ENCODE peak calls at places on chromosomes 12 and 14, in seven cellular contexts. H is gastrocnemius medialis, T is coronary artery, G is adrenal gland, L is Calu3, I is neural progenitor cell, Q is IMR-90. J is an unnamed sample.
A peak's percentile ranks its signal among the peaks of the same experiment; 100 is the strongest.

GRCh38 chr12:119804011-119804641 is 73.0 kb downstream of the CIT start:
- DNase-seq in H (peak; percentile 40), T (peak; percentile 73), G (peak; percentile 79), L (peak; percentile 76), I (peak; percentile 90), Q (peak; percentile 78), J (peak; percentile 72)

GRCh38 chr14:101418601-101419000 is 142.7 kb upstream of the DIO3 start:
- DNase-seq in H (no peak), T (no peak), G (no peak), L (no peak), I (no peak), Q (no peak), J (no peak)

GRCh38 chr14:23537351-23538048 is 14.1 kb downstream of the ZFHX2 start:
- DNase-seq in H (no peak), T (no peak), G (no peak), L (no peak), I (peak; percentile 63), Q (peak; percentile 30), J (no peak)

GRCh38 chr12:1289371-1290155 is 298.5 kb downstream of the ERC1 start:
- DNase-seq in H (no peak), T (no peak), G (no peak), L (no peak), I (no peak), Q (no peak), J (no peak)

GRCh38 chr12:12505544-12506501 is 56.8 kb downstream of the DUSP16 start:
- DNase-seq in H (no peak), T (no peak), G (peak; percentile 37), L (no peak), I (no peak), Q (peak; percentile 65), J (no peak)

GRCh38 chr12:24045816-24046257 is 96.4 kb upstream of the SOX5 start:
- DNase-seq in H (no peak), T (no peak), G (no peak), L (no peak), I (no peak), Q (peak; percentile 47), J (no peak)

GRCh38 chr12:111775205-111776193 is 8.8 kb downstream of the ALDH2 start:
- DNase-seq in H (peak; percentile 80), T (peak; percentile 86), G (peak; percentile 72), L (peak; percentile 76), I (no peak), Q (peak; percentile 93), J (peak; percentile 26)

GRCh38 chr12:3304436-3305135 is 186.4 kb upstream of the PRMT8 start:
- DNase-seq in H (no peak), T (no peak), G (no peak), L (peak; percentile 64), I (no peak), Q (peak; percentile 85), J (peak; percentile 47)

GRCh38 chr12:32134144-32134888 is 27.7 kb downstream of the BICD1 start:
- DNase-seq in H (no peak), T (no peak), G (no peak), L (peak; percentile 19), I (no peak), Q (peak; percentile 83), J (no peak)

GRCh38 chr14:33774161-33774560 is 176.7 kb downstream of the EGLN3 start:
- DNase-seq in H (no peak), T (no peak), G (no peak), L (no peak), I (no peak), Q (no peak), J (no peak)

GRCh38 chr12:46364300-46364696 is 8.3 kb downstream of the SLC38A2 start:
- DNase-seq in H (no peak), T (no peak), G (no peak), L (no peak), I (no peak), Q (no peak), J (no peak)

GRCh38 chr12:124599074-124599999 is 31.9 kb upstream of the NCOR2 start:
- DNase-seq in H (no peak), T (no peak), G (no peak), L (peak; percentile 44), I (no peak), Q (peak; percentile 45), J (no peak)
- TF ChIP-seq CTCF in H (no peak), T (no peak), G (no peak), L (no peak), I (no peak), Q (no peak), J (no peak)

GRCh38 chr14:93114068-93114710 is 1.5 kb downstream of the ITPK1 start:
- DNase-seq in H (no peak), T (no peak), G (peak; percentile 29), L (no peak), I (peak; percentile 26), Q (no peak), J (no peak)

GRCh38 chr14:93114713-93115068 is 1.0 kb downstream of the ITPK1 start:
- DNase-seq in H (peak; percentile 16), T (no peak), G (peak; percentile 44), L (no peak), I (peak; percentile 42), Q (no peak), J (peak; percentile 35)

GRCh38 chr14:93115069-93115919 is 431 bp downstream of the ITPK1 start:
- DNase-seq in H (peak; percentile 71), T (peak; percentile 91), G (peak; percentile 88), L (peak; percentile 92), I (peak; percentile 93), Q (peak; percentile 78), J (peak; percentile 87)

GRCh38 chr14:93116676-93117200 is 1.0 kb upstream of the ITPK1 start:
- DNase-seq in H (no peak), T (no peak), G (peak; percentile 34), L (no peak), I (no peak), Q (no peak), J (no peak)

GRCh38 chr14:93115920-93116675 is at the start of gene ITPK1:
- DNase-seq in H (no peak), T (no peak), G (peak; percentile 61), L (peak; percentile 59), I (peak; percentile 92), Q (peak; percentile 41), J (peak; percentile 67)
- TF ChIP-seq CTCF in H (peak; percentile 54), T (no peak), G (peak; percentile 44), L (no peak), I (peak; percentile 48), Q (peak; percentile 61), J (no peak)

GRCh38 chr12:43776498-43776897 is 17.7 kb downstream of the IRAK4 start:
- DNase-seq in H (no peak), T (no peak), G (no peak), L (no peak), I (peak; percentile 36), Q (peak; percentile 45), J (no peak)
- TF ChIP-seq CTCF in H (no peak), T (no peak), G (peak; percentile 23), L (no peak), I (peak; percentile 59), Q (peak; percentile 46), J (peak; percentile 42)

DNA sequence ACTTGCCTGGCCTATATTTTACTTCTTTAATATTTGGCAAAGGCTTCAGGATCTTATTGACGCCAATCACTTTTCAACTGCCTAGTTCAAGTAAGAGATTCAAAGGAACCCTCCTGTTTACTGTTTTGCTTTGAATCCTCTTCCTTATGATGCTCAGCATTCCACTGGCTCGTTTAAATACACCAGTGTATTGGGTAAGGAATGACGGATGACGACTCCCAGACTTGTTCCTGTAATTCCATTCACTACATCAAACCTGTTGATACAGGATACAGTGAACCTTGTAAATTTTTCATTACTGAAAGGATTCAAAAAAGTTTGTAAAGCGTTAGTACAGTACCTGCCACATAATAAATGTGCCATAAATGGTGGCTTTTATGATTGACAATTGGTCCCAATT is 1.7 kb upstream of the SYCP3 start:
- DNase-seq in H (no peak), T (no peak), G (no peak), L (no peak), I (no peak), Q (no peak), J (no peak)
- TF ChIP-seq CTCF in H (no peak), T (no peak), G (no peak), L (no peak), I (no peak), Q (no peak), J (no peak)

GRCh38 chr12:127363392-127363791 is 903.6 kb upstream of the TMEM132C start:
- DNase-seq in H (no peak), T (no peak), G (no peak), L (no peak), I (peak; percentile 61), Q (no peak), J (no peak)
- TF ChIP-seq CTCF in H (no peak), T (no peak), G (no peak), L (no peak), I (peak; percentile 64), Q (peak; percentile 25), J (peak; percentile 31)

DNA sequence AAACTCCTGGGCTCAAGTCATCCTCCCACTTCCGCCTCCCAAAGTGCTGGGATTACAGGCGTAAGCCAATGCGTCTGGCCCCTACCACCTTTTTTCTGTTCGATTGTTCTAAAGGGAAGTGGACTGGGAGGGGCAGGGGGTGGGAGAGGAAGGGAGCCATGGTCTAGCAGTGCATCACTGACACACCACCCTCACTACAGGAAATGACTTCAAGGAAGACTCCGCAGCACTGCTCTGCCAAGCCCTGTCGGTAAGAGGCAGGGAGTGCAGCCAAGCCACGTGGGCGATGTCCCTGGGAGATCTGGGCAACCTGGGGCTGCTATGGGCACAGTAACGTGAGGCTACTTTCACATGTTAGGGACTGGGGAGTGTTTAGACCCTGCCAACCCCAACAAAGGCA is 18.0 kb downstream of the LRRC74A start:
- DNase-seq in H (no peak), T (no peak), G (peak; percentile 60), L (peak; percentile 23), I (peak; percentile 18), Q (peak; percentile 29), J (no peak)
- TF ChIP-seq CTCF in H (peak; percentile 26), T (no peak), G (peak; percentile 28), L (no peak), I (no peak), Q (no peak), J (no peak)

DNA sequence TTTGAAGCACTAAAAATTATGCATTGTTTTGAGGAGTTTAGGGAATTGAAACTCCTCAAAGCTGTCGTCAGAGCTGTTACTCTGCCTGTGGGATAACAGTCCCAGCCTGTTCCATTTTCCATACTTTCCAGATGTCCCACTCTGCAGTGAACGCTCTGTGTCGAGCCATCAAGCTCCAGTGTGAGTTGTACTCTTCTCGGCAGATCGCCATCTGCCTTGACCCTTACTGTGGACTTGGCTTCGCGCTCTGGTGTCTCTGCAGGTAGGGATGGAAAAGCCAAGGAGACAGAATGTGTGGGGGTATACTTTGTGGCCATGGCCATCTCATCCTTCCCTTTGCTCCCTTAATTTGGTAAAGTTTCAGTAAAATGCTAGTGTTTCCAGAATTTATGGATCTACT is 35.5 kb upstream of the ATF1 start:
- DNase-seq in H (no peak), T (no peak), G (no peak), L (no peak), I (no peak), Q (no peak), J (no peak)
- TF ChIP-seq CTCF in H (no peak), T (no peak), G (no peak), L (no peak), I (no peak), Q (no peak), J (no peak)

GRCh38 chr12:66066071-66066928 is 64.2 kb downstream of the LLPH start:
- DNase-seq in H (no peak), T (no peak), G (no peak), L (peak; percentile 44), I (peak; percentile 38), Q (peak; percentile 76), J (no peak)
- TF ChIP-seq CTCF in H (no peak), T (no peak), G (no peak), L (no peak), I (no peak), Q (no peak), J (no peak)

J was measured in nephron progenitor cell.